ENCODE peak calls at places on chromosomes 6 and 20, in eight cellular contexts. T, I, R, J, N, E, H and G are unnamed samples.
A peak's percentile ranks its signal among the peaks of the same experiment; 100 is the strongest.

GRCh38 chr6:31572041-31572911 is at the start of gene LTA:
- DNase-seq in T (no peak), I (no peak), R (no peak), J (no peak), N (no peak), E (no peak), H (no peak), G (no peak)

GRCh38 chr20:43744966-43745733 is 18.3 kb upstream of the GTSF1L start:
- DNase-seq in T (no peak), I (no peak), R (no peak), J (no peak), N (no peak), E (no peak), H (no peak), G (no peak)

GRCh38 chr6:119145111-119145510 is 66.6 kb upstream of the FAM184A start:
- DNase-seq in T (no peak), I (no peak), R (no peak), J (no peak), N (no peak), E (no peak), H (peak; percentile 21), G (no peak)

GRCh38 chr6:11822346-11822745 is 43.7 kb upstream of the ADTRP start:
- DNase-seq in T (no peak), I (no peak), R (no peak), J (no peak), N (no peak), E (no peak), H (no peak), G (no peak)

GRCh38 chr20:24492031-24492607 is 22.7 kb downstream of the SYNDIG1 start:
- DNase-seq in T (no peak), I (no peak), R (no peak), J (peak; percentile 11), N (no peak), E (peak; percentile 21), H (no peak), G (no peak)

GRCh38 chr6:148325316-148326068 is 17.1 kb upstream of the SASH1 start:
- DNase-seq in T (no peak), I (no peak), R (no peak), J (no peak), N (no peak), E (no peak), H (no peak), G (no peak)

GRCh38 chr20:38305541-38305940 is 1.6 kb downstream of the BPI start:
- DNase-seq in T (no peak), I (no peak), R (no peak), J (no peak), N (no peak), E (no peak), H (no peak), G (no peak)

GRCh38 chr6:16078064-16078463 is 50.8 kb upstream of the MYLIP start:
- DNase-seq in T (no peak), I (no peak), R (no peak), J (no peak), N (peak; percentile 44), E (no peak), H (no peak), G (no peak)

GRCh38 chr6:159093608-159094443 is 49.0 kb upstream of the TAGAP start:
- DNase-seq in T (no peak), I (no peak), R (no peak), J (no peak), N (no peak), E (no peak), H (no peak), G (no peak)

GRCh38 chr6:144416773-144417172 is 131.6 kb downstream of the UTRN start:
- DNase-seq in T (no peak), I (no peak), R (no peak), J (no peak), N (no peak), E (no peak), H (no peak), G (no peak)

GRCh38 chr20:35248641-35249475 is 22.4 kb downstream of the MMP24 start:
- DNase-seq in T (no peak), I (no peak), R (no peak), J (no peak), N (no peak), E (no peak), H (no peak), G (no peak)

GRCh38 chr20:20505554-20505953 is 137.7 kb downstream of the INSM1 start:
- DNase-seq in T (no peak), I (no peak), R (no peak), J (no peak), N (no peak), E (no peak), H (no peak), G (no peak)

GRCh38 chr6:161091151-161091550 is 99.6 kb downstream of the MAP3K4 start:
- DNase-seq in T (no peak), I (no peak), R (no peak), J (no peak), N (no peak), E (no peak), H (no peak), G (no peak)

GRCh38 chr6:44332585-44332984 is 9.9 kb upstream of the SPATS1 start:
- DNase-seq in T (no peak), I (no peak), R (no peak), J (no peak), N (no peak), E (no peak), H (no peak), G (no peak)

GRCh38 chr6:45609141-45609638 is 231.5 kb upstream of the SUPT3H start:
- DNase-seq in T (no peak), I (no peak), R (no peak), J (no peak), N (no peak), E (no peak), H (no peak), G (peak; percentile 30)

GRCh38 chr20:62878244-62879030 is 16.8 kb upstream of the TCFL5 start:
- DNase-seq in T (no peak), I (no peak), R (no peak), J (peak; percentile 70), N (no peak), E (no peak), H (no peak), G (no peak)

GRCh38 chr20:25222461-25223178 is 25.3 kb upstream of the PYGB start:
- DNase-seq in T (no peak), I (no peak), R (no peak), J (no peak), N (no peak), E (no peak), H (no peak), G (no peak)

GRCh38 chr6:116596815-116597214 is 19.5 kb upstream of the RSPH4A start:
- DNase-seq in T (no peak), I (no peak), R (no peak), J (peak; percentile 34), N (no peak), E (peak; percentile 23), H (peak; percentile 22), G (peak; percentile 10)

GRCh38 chr6:33621396-33622388 is 570 bp downstream of the ITPR3 start:
- DNase-seq in T (no peak), I (no peak), R (no peak), J (peak; percentile 58), N (no peak), E (no peak), H (peak; percentile 34), G (no peak)

GRCh38 chr20:53040678-53041674 is 68.8 kb downstream of the TSHZ2 start:
- DNase-seq in T (no peak), I (no peak), R (no peak), J (no peak), N (no peak), E (no peak), H (no peak), G (no peak)

GRCh38 chr6:30163918-30164654 is 740 bp downstream of the TRIM15 start:
- DNase-seq in T (no peak), I (no peak), R (no peak), J (no peak), N (no peak), E (no peak), H (no peak), G (no peak)
- H3K9ac ChIP-seq in T (no peak overlapping the region), I (peak overlapping the region; percentile 54), R (no peak overlapping the region), J (no peak overlapping the region), N (no peak overlapping the region), E (peak overlapping the region; percentile 81), H (no peak overlapping the region), G (no peak overlapping the region)

DNA sequence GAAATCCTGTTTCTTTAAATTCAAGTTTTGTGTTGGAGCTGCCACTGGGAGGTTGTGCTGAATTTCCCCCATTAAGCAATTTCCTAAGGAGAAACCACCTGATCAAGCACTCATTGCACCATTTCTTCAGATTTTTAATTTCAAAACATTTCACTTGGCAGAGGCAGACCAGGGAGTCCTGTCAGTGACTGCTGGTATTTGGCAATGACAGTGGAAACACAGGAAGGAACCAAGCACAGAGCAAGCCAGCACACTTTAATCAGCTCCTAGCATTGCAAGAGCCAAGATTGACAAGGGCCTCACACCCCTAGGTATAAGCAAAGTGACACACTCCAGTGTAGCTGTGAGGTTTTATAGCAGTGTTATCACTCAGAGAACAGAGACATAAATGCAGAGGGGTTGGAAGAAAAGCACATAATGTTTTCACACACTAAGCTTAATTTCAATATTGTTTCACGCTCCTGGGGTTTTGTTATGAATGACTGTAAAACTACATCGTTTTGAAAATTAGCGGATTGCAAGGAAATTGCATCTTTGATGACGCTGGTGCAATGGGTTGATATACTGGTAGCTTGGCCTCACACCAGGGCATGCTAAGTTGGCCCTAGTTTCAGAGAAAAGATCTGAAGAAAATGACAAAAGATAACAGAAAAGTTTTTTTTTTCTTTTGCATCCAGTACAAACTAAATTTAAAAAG is 768.4 kb downstream of the TFAP2A start:
- DNase-seq in T (no peak), I (no peak), R (no peak), J (no peak), N (no peak), E (no peak), H (peak; percentile 78), G (peak; percentile 10)
- TF ChIP-seq POLR2AphosphoS5 in T (no peak), I (no peak), R (no peak), J (no peak), N (no peak), E (no peak), H (no peak), G (no peak)

DNA sequence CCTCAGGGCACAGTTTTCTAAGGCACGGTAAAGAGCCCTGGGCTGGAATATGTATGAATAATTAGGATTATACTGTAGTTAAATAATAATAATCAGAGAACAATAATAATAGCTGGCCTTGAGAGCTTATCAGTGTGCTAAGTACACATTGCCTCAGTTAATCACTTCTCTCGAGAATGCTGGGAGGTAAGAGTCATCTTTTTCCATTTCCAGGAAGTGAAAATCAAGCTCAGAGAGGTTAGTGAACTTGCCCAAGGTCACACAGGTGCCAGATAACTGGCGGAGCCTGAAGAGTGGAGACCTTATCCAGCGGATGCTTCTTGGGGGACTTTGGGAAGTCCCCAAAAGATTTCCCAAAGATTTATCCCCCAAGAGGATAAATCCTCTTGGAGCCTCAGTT is 19.4 kb upstream of the CBFA2T2 start:
- DNase-seq in T (no peak), I (no peak), R (no peak), J (no peak), N (no peak), E (no peak), H (no peak), G (no peak)
- H3K27ac ChIP-seq in T (no peak overlapping the region), I (no peak overlapping the region), R (no peak overlapping the region), J (no peak overlapping the region), N (no peak overlapping the region), E (no peak overlapping the region), H (no peak overlapping the region), G (no peak overlapping the region)

GRCh38 chr6:10403385-10404106 is 11.3 kb downstream of the TFAP2A start:
- DNase-seq in T (no peak), I (no peak), R (no peak), J (no peak), N (no peak), E (no peak), H (no peak), G (no peak)
- H3K9ac ChIP-seq in T (no peak overlapping the region), I (peak overlapping the region; percentile 78), R (no peak overlapping the region), J (peak overlapping the region; percentile 88), N (no peak overlapping the region), E (no peak overlapping the region), H (peak overlapping the region; percentile 29), G (peak overlapping the region; percentile 64)

GRCh38 chr6:90256698-90257485 is 39.8 kb downstream of the BACH2 start:
- DNase-seq in T (no peak), I (no peak), R (no peak), J (no peak), N (no peak), E (no peak), H (peak; percentile 85), G (no peak)
- TF ChIP-seq POLR2AphosphoS5 in T (no peak), I (no peak), R (no peak), J (no peak), N (no peak), E (no peak), H (no peak), G (no peak)